ENCODE peak calls at places on chromosomes 12 and 14, in ten cellular contexts. P, M, C, Y, W, Z, S, L, B and T are unnamed samples.

GRCh38 chr14:101449114-101449513 is 112.2 kb upstream of the DIO3 start:
- DNase-seq in P (no peak), M (no peak), C (peak), Y (no peak), W (no peak), Z (no peak), S (no peak), L (no peak), B (no peak), T (no peak)

GRCh38 chr12:99170026-99170425 is 477.5 kb upstream of the GARIN6 start:
- DNase-seq in P (no peak), M (no peak), C (no peak), Y (no peak), W (no peak), Z (no peak), S (no peak), L (no peak), B (no peak), T (no peak)

GRCh38 chr14:77036484-77037337 is 8.2 kb upstream of the IRF2BPL start:
- DNase-seq in P (no peak), M (no peak), C (no peak), Y (no peak), W (no peak), Z (no peak), S (no peak), L (peak), B (no peak), T (no peak)

GRCh38 chr12:7042847-7043246 is 17.7 kb upstream of the C1S start:
- DNase-seq in P (peak), M (no peak), C (no peak), Y (peak), W (peak), Z (no peak), S (no peak), L (peak), B (no peak), T (peak)

GRCh38 chr14:89771251-89771650 is 183.3 kb downstream of the EFCAB11 start:
- DNase-seq in P (no peak), M (no peak), C (no peak), Y (peak), W (no peak), Z (no peak), S (no peak), L (no peak), B (no peak), T (no peak)

GRCh38 chr14:21192875-21193535 is 37.1 kb upstream of the OR5AU1 start:
- DNase-seq in P (peak), M (no peak), C (no peak), Y (peak), W (no peak), Z (no peak), S (no peak), L (no peak), B (no peak), T (no peak)

GRCh38 chr14:104392001-104392395 is 187.6 kb upstream of the C14orf180 start:
- DNase-seq in P (no peak), M (no peak), C (no peak), Y (no peak), W (no peak), Z (peak), S (no peak), L (no peak), B (no peak), T (no peak)

GRCh38 chr12:6821271-6821673 is 349 bp upstream of the GPR162 start:
- DNase-seq in P (peak), M (no peak), C (peak), Y (peak), W (peak), Z (no peak), S (no peak), L (peak), B (no peak), T (no peak)

GRCh38 chr12:25797335-25797863 is 161.1 kb upstream of the RASSF8 start:
- DNase-seq in P (no peak), M (no peak), C (no peak), Y (no peak), W (no peak), Z (no peak), S (no peak), L (no peak), B (no peak), T (no peak)

GRCh38 chr14:36069535-36069900 is 107.0 kb downstream of the PTCSC3 start:
- DNase-seq in P (peak), M (no peak), C (peak), Y (peak), W (peak), Z (peak), S (no peak), L (peak), B (no peak), T (peak)